ENCODE peak calls at places on chromosomes 6 and 20, in six cellular contexts. D is pancreas, U is adrenal gland, P is endodermal cell, H is ovary, N is psoas muscle. I is an unnamed sample.
A peak's percentile ranks its signal among the peaks of the same experiment; 100 is the strongest.

GRCh38 chr6:163565140-163565539 is 150.6 kb downstream of the QKI start:
- DNase-seq in P (no peak), U (no peak), N (no peak), D (no peak), H (no peak), I (no peak)

GRCh38 chr6:49906511-49906910 is 40.2 kb upstream of the CRISP1 start:
- DNase-seq in U (peak; percentile 9), N (peak; percentile 23), H (no peak), P (no peak), D (no peak), I (no peak)

GRCh38 chr6:25359891-25360290 is 80.7 kb downstream of the CARMIL1 start:
- DNase-seq in D (no peak), P (no peak), U (no peak), N (no peak), H (no peak), I (no peak)

GRCh38 chr20:50385733-50386640 is 124.2 kb upstream of the PTPN1 start:
- DNase-seq in H (no peak), D (no peak), U (no peak), P (no peak), N (no peak), I (no peak)

GRCh38 chr20:63617876-63618265 is 9.0 kb downstream of the GMEB2 start:
- DNase-seq in H (no peak), N (no peak), U (no peak), D (no peak), P (no peak), I (no peak)

GRCh38 chr6:12313992-12314589 is 23.9 kb downstream of the EDN1 start:
- DNase-seq in H (no peak), N (no peak), U (no peak), D (peak; percentile 50), P (no peak), I (no peak)

GRCh38 chr20:16785221-16785620 is 37.1 kb downstream of the OTOR start:
- DNase-seq in P (no peak), H (no peak), N (no peak), D (no peak), U (no peak), I (no peak)

GRCh38 chr6:134145786-134146185 is 93.4 kb upstream of the SLC2A12 start:
- DNase-seq in N (no peak), P (no peak), D (no peak), H (no peak), U (no peak), I (no peak)

GRCh38 chr20:37945034-37945660 is 42.2 kb downstream of the VSTM2L start:
- DNase-seq in P (peak; percentile 43), D (no peak), U (no peak), N (no peak), H (no peak), I (no peak)

GRCh38 chr20:49483706-49484101 is 1.2 kb upstream of the KCNB1 start:
- DNase-seq in N (no peak), D (no peak), U (no peak), H (no peak), P (peak; percentile 76), I (peak; percentile 40)

GRCh38 chr20:62929051-62929538 is 2.8 kb upstream of the DIDO1 start:
- DNase-seq in D (peak; percentile 79), N (peak; percentile 67), P (peak; percentile 96), U (peak; percentile 71), H (peak; percentile 82), I (no peak)

GRCh38 chr6:110296151-110297028 is 61.8 kb downstream of the METTL24 start:
- DNase-seq in N (no peak), U (no peak), P (no peak), H (no peak), D (no peak), I (no peak)

GRCh38 chr6:111469543-111469942 is 13.5 kb downstream of the REV3L start:
- DNase-seq in N (no peak), H (no peak), D (no peak), U (no peak), P (peak; percentile 58), I (peak; percentile 45)

GRCh38 chr6:142416179-142416578 is 114.4 kb downstream of the ADGRG6 start:
- DNase-seq in N (no peak), U (no peak), P (no peak), H (no peak), D (no peak), I (no peak)

GRCh38 chr6:90319044-90319443 is 22.4 kb upstream of the BACH2 start:
- DNase-seq in N (no peak), U (no peak), P (no peak), D (no peak), H (no peak), I (no peak)

GRCh38 chr6:110067837-110068591 is 89.9 kb downstream of the GPR6 start:
- DNase-seq in D (no peak), N (no peak), H (no peak), U (no peak), P (no peak), I (no peak)

GRCh38 chr20:46260480-46260879 is 47.8 kb downstream of the CDH22 start:
- DNase-seq in P (no peak), H (no peak), N (peak; percentile 76), D (no peak), U (peak; percentile 75), I (no peak)

GRCh38 chr6:103236923-103237322 is 1622.8 kb downstream of the HACE1 start:
- DNase-seq in H (no peak), P (no peak), U (no peak), D (no peak), N (no peak), I (no peak)

GRCh38 chr6:122673345-122673961 is 63.2 kb downstream of the PKIB start:
- DNase-seq in N (no peak), P (no peak), U (no peak), D (no peak), H (no peak), I (no peak)

GRCh38 chr20:10798811-10799210 is 125.0 kb upstream of the JAG1 start:
- DNase-seq in D (no peak), H (no peak), P (no peak), U (no peak), N (no peak), I (no peak)

GRCh38 chr6:15417811-15418210 is 171.9 kb downstream of the JARID2 start:
- DNase-seq in P (no peak), N (no peak), U (no peak), H (no peak), D (no peak), I (no peak)

GRCh38 chr6:10140121-10140520 is 274.8 kb downstream of the TFAP2A start:
- DNase-seq in U (no peak), H (no peak), P (no peak), N (no peak), D (no peak), I (no peak)

GRCh38 chr6:92270365-92270764 is 1149.0 kb downstream of the EPHA7 start:
- DNase-seq in P (no peak), H (no peak), N (no peak), U (no peak), D (no peak), I (no peak)

GRCh38 chr20:22379472-22379871 is 204.9 kb downstream of the FOXA2 start:
- DNase-seq in N (no peak), H (no peak), U (no peak), D (no peak), P (no peak), I (no peak)

GRCh38 chr20:1122388-1123315 is 4.2 kb downstream of the PSMF1 start:
- DNase-seq in N (peak; percentile 31), D (peak; percentile 61), U (peak; percentile 46), P (no peak), H (no peak), I (no peak)
- H3K4me1 ChIP-seq in N (peaks cover 61% of the 10 kb centered on the region), D (peaks cover 10% of the 10 kb centered on the region), U (peaks cover 52% of the 10 kb centered on the region), P (peaks cover 4% of the 10 kb centered on the region), H (peaks cover 23% of the 10 kb centered on the region), I (peaks cover 11% of the 10 kb centered on the region)

DNA sequence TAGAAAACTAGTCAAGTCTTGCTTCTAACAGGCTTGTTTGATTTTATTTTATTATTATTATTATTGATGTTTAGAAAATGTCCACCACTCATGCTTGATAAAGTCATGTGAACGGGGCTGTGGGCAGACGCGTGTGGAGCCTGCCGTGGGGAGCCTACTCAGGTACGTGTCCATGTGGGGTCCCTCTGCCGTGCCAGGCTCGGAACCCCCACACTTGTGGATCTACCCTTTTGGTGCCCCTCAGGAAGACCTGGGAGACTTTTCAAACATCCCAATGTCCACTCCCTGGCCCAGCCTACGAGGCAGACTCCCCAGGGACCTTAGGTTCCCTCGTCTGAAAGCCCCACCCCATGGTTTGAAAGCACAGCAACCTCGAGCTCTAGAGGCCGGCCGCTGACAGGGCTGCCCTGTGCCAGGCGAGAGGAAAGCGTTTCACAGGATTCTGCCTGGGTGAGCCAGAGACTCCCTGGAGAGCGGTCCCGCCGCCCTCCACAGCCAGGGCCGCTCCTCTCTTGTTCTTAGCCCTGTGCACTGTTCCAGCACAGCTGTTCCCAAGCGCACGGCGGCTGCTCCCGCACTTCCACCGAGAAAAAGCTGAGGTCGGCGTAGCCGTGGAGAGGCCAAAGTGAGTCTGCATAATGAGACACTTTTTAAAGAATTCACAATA is 249.7 kb downstream of the TTLL2 start:
- DNase-seq in D (no peak), P (peak; percentile 41), U (no peak), N (no peak), H (peak; percentile 78), I (no peak)
- H3K4me3 ChIP-seq in D (no peak overlapping the region), P (no peak overlapping the region), U (no peak overlapping the region), N (peak overlapping the region; percentile 37), H (no peak overlapping the region), I (no peak overlapping the region)

GRCh38 chr6:140105857-140106256 is 731.4 kb upstream of the CITED2 start:
- DNase-seq in D (no peak), N (no peak), P (peak; percentile 74), U (peak; percentile 6), H (no peak), I (peak; percentile 55)
- TF ChIP-seq CTCF in D (no peak), N (peak; percentile 18), P (peak; percentile 71), U (peak; percentile 10), H (no peak), I (peak; percentile 26)

GRCh38 chr6:21952367-21952766 is 344.5 kb downstream of the PRL start:
- DNase-seq in U (no peak), H (no peak), D (no peak), P (no peak), N (no peak), I (no peak)
- H3K4me1 ChIP-seq in U (no peaks in the 10 kb centered on the region), H (peaks cover 28% of the 10 kb centered on the region), D (no peaks in the 10 kb centered on the region), P (peaks cover 18% of the 10 kb centered on the region), N (peaks cover 14% of the 10 kb centered on the region), I (peaks cover 48% of the 10 kb centered on the region)

DNA sequence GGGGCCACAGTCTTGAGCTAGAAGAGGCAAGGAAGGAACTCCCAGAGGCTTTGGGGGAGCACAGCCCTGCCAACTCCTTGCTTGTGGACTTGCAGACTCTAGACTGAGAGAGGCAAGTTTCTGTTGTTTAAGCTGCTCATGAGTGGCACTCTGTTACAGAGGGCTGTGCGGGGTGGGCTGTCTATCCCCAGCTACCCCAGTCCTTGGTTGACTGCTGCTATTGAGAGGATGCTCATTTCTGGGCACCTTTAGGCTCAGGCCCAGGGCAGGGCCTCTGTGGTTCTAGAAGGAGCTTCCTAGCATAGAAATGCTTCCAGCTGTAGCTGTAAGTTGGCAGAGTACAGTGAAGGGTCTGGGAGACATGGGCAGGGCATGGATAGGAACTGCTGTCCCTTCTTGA is 151.3 kb upstream of the GGTLC1 start:
- DNase-seq in D (no peak), N (no peak), U (no peak), H (no peak), P (no peak), I (no peak)
- H3K4me3 ChIP-seq in D (no peak overlapping the region), N (no peak overlapping the region), U (no peak overlapping the region), H (no peak overlapping the region), P (no peak overlapping the region), I (no peak overlapping the region)

I was measured in Caco-2.